ENCODE peak calls at places on chromosomes 12 and 14, in seven cellular contexts. K is ascending aorta, X is pancreas, W is Peyer's patch, Q is cardiac muscle cell, P is lung, O is GM23248. F is an unnamed sample. For H3K4me1, the result is how much of the 10 kb centered on the place peaks cover.

GRCh38 chr12:38906482-38907170 is 1.2 kb upstream of the CPNE8 start:
- DNase-seq in K (peak), X (peak), W (peak), Q (peak), P (peak), O (peak), F (peak)

GRCh38 chr12:68621092-68622081 is 10.7 kb downstream of the RAP1B start:
- DNase-seq in K (no peak), X (no peak), W (no peak), Q (no peak), P (no peak), O (no peak), F (no peak)

GRCh38 chr12:105843989-105844768 is 294.6 kb downstream of the NUAK1 start:
- DNase-seq in K (no peak), X (no peak), W (no peak), Q (peak), P (no peak), O (peak), F (no peak)

GRCh38 chr12:49953961-49954835 is 3.7 kb downstream of the AQP2 start:
- DNase-seq in K (no peak), X (no peak), W (peak), Q (no peak), P (no peak), O (no peak), F (no peak)

GRCh38 chr14:59186316-59186715 is 2.2 kb upstream of the DAAM1 start:
- DNase-seq in K (no peak), X (no peak), W (no peak), Q (no peak), P (no peak), O (no peak), F (no peak)

GRCh38 chr14:100106260-100106659 is 41.0 kb downstream of the EVL start:
- DNase-seq in K (no peak), X (no peak), W (no peak), Q (no peak), P (no peak), O (no peak), F (no peak)

GRCh38 chr12:25388216-25388615 is 137.5 kb upstream of the KRAS start:
- DNase-seq in K (no peak), X (no peak), W (no peak), Q (no peak), P (no peak), O (peak), F (no peak)

GRCh38 chr14:105479438-105480164 is 5.0 kb downstream of the CRIP2 start:
- DNase-seq in K (no peak), X (no peak), W (no peak), Q (no peak), P (no peak), O (no peak), F (no peak)

GRCh38 chr14:31268216-31268615 is 60.6 kb upstream of the HECTD1 start:
- DNase-seq in K (no peak), X (no peak), W (no peak), Q (no peak), P (no peak), O (no peak), F (no peak)

GRCh38 chr12:127287256-127287655 is 979.7 kb upstream of the TMEM132C start:
- DNase-seq in K (no peak), X (no peak), W (no peak), Q (no peak), P (no peak), O (no peak), F (no peak)

GRCh38 chr14:101955695-101956161 is 8.6 kb upstream of the DYNC1H1 start:
- DNase-seq in K (no peak), X (no peak), W (peak), Q (no peak), P (no peak), O (no peak), F (no peak)

GRCh38 chr14:87901652-87902051 is 91.3 kb downstream of the GALC start:
- DNase-seq in K (no peak), X (no peak), W (no peak), Q (no peak), P (no peak), O (no peak), F (no peak)

GRCh38 chr14:104864267-104865068 is 600 bp upstream of the CEP170B start:
- DNase-seq in K (no peak), X (peak), W (peak), Q (peak), P (peak), O (peak), F (peak)

GRCh38 chr12:74365178-74365964 is 172.3 kb upstream of the ATXN7L3B start:
- DNase-seq in K (no peak), X (peak), W (no peak), Q (peak), P (no peak), O (peak), F (no peak)

GRCh38 chr12:112514456-112514855 is 95.7 kb downstream of the PTPN11 start:
- DNase-seq in K (no peak), X (no peak), W (no peak), Q (no peak), P (no peak), O (no peak), F (no peak)

GRCh38 chr12:113772505-113773030 is 193.6 kb downstream of the RBM19 start:
- DNase-seq in K (no peak), X (no peak), W (no peak), Q (no peak), P (no peak), O (no peak), F (no peak)

GRCh38 chr12:55060470-55060869 is 40.7 kb downstream of the NEUROD4 start:
- DNase-seq in K (no peak), X (no peak), W (no peak), Q (no peak), P (no peak), O (no peak), F (no peak)

GRCh38 chr12:42798811-42799438 is 209.4 kb upstream of the PRICKLE1 start:
- DNase-seq in K (no peak), X (no peak), W (no peak), Q (peak), P (no peak), O (peak), F (no peak)

GRCh38 chr14:24150993-24151392 is 3.7 kb downstream of the RNF31 start:
- DNase-seq in K (no peak), X (no peak), W (no peak), Q (no peak), P (no peak), O (no peak), F (no peak)

DNA sequence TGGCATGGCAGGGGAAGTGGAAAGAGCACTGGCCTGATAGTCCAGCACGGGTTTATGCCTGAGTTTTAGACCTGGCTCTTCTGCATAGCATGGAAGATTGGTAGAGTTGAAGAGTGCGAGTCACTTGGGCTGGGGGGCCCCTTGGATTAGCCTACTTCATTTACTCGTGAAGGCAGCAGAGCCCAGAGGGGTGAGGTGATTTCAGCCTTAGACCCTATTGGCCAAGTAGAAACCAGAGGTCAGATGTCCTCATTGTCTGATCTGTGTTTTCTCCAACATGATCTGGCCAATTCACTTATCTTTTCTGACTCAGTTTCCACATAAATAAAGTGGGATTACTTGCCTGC is 1.9 kb downstream of the PLEKHG3 start:
- DNase-seq in K (no peak), X (peak), W (no peak), Q (no peak), P (no peak), O (no peak), F (no peak)
- H3K4me1 ChIP-seq in K (under half), X (under half), W (under half), Q (half or more), P (under half), O (under half), F (under half)

GRCh38 chr14:103124501-103125001 is 1.3 kb downstream of the TNFAIP2 start:
- DNase-seq in K (no peak), X (peak), W (no peak), Q (no peak), P (no peak), O (no peak), F (no peak)
- H3K27ac ChIP-seq in K (peak), X (no peak), W (no peak), Q (no peak), P (no peak), O (no peak), F (no peak)

GRCh38 chr12:47905313-47905730 is 528 bp upstream of the VDR start:
- DNase-seq in K (no peak), X (peak), W (peak), Q (no peak), P (peak), O (peak), F (peak)
- H3K4me1 ChIP-seq in K (under half), X (under half), W (under half), Q (under half), P (under half), O (under half), F (under half)

GRCh38 chr12:89279499-89279898 is 72.8 kb downstream of the DUSP6 start:
- DNase-seq in K (no peak), X (no peak), W (no peak), Q (no peak), P (no peak), O (no peak), F (no peak)

GRCh38 chr12:89280833-89281533 is 71.3 kb downstream of the DUSP6 start:
- DNase-seq in K (no peak), X (no peak), W (no peak), Q (peak), P (no peak), O (no peak), F (no peak)

GRCh38 chr12:89278169-89278568 is 74.1 kb downstream of the DUSP6 start:
- DNase-seq in K (no peak), X (no peak), W (no peak), Q (no peak), P (no peak), O (no peak), F (no peak)

GRCh38 chr12:89278862-89279261 is 73.4 kb downstream of the DUSP6 start:
- DNase-seq in K (no peak), X (no peak), W (no peak), Q (no peak), P (no peak), O (no peak), F (no peak)

GRCh38 chr12:89281534-89281857 is 70.8 kb downstream of the DUSP6 start:
- DNase-seq in K (no peak), X (no peak), W (no peak), Q (no peak), P (no peak), O (no peak), F (no peak)
- H3K27ac ChIP-seq in K (peak), X (no peak), W (peak), Q (no peak), P (no peak), O (no peak), F (no peak)

DNA sequence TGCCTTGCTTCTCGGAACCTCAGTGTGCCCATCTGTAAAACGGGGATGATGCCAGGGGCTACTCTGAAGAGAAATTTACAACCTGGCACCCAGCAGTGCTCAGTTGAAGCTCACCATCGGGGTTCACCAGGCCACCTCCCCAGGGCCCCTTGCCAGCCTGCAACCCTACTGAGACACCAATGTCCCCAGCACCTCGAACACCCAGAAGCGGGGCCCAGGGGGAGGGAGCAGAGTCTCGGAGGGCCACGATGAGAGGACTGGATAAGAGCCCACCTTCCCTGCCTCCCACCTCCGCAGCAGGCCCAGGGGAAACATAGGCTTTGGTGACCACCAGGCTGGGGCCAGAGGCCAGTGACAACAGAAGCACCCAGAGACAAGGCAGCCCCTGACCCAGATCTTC is 22.4 kb downstream of the NCOR2 start:
- DNase-seq in K (no peak), X (no peak), W (no peak), Q (no peak), P (no peak), O (no peak), F (no peak)
- H3K4me1 ChIP-seq in K (under half), X (under half), W (under half), Q (under half), P (under half), O (under half), F (half or more)

DNA sequence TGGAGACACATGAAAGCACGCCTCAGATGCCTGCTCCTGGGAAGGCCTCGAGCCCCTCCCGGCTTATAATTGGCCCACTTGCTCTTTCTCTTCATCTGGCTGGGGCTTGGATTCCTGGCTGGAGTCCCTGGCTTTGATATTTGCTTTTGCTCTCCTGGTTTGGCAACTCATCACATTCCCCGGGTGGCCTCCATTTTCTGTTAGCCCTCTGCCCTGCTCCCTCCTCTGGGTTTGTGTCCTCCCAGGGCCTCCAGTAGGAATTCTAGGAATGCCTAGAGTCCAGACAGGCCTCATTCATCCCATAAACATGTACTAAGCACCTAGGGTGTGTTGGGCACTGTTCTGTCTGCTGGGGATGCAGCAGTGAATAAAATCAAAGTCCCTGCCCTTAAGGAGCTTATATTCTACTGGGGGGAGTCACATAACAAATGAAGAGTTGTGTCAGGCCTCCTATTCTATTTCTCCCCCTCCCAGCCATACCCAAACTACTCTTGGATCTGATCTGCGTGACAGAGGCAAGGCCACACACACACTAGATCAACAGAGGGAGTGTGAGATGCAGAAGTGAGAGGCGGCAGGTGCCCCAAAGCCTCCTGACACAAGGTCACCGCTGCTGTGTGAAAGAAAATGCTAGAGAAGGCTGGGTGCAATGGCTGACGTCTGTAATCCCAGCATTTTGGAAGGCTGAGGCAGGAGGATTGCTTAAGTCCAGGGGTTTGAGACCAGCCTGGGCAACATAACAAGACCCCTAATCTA is 21.3 kb upstream of the TSPAN9 start:
- DNase-seq in K (no peak), X (no peak), W (no peak), Q (peak), P (no peak), O (no peak), F (no peak)
- H3K27ac ChIP-seq in K (no peak), X (no peak), W (peak), Q (peak), P (no peak), O (no peak), F (no peak)

GRCh38 chr12:13254311-13254710 is 57.8 kb downstream of the EMP1 start:
- DNase-seq in K (no peak), X (no peak), W (no peak), Q (no peak), P (no peak), O (no peak), F (no peak)
- H3K4me1 ChIP-seq in K (under half), X (under half), W (under half), Q (under half), P (under half), O (under half), F (under half)

GRCh38 chr14:51333299-51333698 is 93.3 kb downstream of the TMX1 start:
- DNase-seq in K (no peak), X (no peak), W (no peak), Q (no peak), P (no peak), O (no peak), F (no peak)
- H3K27ac ChIP-seq in K (no peak), X (no peak), W (peak), Q (no peak), P (no peak), O (no peak), F (no peak)

DNA sequence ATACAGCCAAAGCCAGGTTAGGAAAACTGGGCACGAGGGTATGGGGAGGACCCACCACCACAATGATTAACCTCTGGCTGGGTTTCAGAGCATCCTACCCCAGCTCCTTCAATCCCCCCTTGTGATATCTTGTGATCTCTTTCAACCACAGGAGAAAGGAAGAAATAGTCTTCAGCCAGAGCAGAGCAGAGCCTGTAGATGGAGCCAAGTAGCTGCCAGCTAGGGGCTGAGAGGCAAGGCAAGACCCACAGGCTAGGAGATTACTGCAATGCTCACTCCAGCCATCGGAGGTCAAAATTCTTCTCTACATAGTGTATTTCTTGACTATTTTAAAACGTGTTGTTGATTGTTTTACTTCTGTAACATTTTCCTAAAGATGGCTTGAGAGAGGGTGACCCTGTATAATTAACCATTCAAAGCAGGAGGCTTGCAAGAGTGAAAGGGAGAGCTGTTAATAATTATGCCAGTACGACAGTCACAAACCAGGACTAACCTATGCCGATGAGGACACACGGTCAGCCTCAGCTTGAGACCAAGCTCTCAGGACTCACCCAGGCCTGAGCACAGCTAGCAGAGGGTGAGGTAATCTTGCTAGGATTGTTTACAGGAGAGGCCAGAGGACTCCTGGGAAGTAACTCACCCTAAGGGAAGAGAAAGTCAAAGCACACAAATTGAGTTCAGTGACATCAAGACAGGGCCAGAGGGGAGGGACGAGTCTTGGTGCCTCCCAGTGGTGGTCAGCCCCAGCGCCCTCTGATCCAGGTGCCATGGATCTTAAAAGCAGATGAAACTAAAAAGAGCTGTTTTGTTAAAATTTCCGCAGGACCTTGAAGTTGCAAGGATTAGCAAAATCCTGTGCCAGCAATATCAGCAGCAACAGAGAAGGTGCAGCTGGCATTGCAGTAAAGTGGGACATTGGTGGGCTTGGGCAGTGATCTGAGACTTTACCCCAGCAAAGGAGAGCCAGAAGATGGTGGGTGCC is 29.8 kb upstream of the CDKN3 start:
- DNase-seq in K (no peak), X (peak), W (no peak), Q (peak), P (no peak), O (peak), F (peak)
- H3K4me1 ChIP-seq in K (under half), X (under half), W (under half), Q (under half), P (under half), O (under half), F (under half)